ENCODE peak calls at places on chromosomes 4 and X, in four cellular contexts. One of them, this sample, is unnamed.

GRCh38 chr4:138310498-138310897 is 68.3 kb upstream of the SLC7A11 start:
- DNase-seq in HepG2: no peak
- DNase-seq in H1: no peak
- DNase-seq in GM12878: no peak
- DNase-seq in this sample: no peak

GRCh38 chr4:67638157-67638556 is 62.8 kb downstream of the UBA6 start:
- DNase-seq in H1: no peak
- DNase-seq in HepG2: no peak
- DNase-seq in GM12878: no peak
- DNase-seq in this sample: no peak

GRCh38 chrX:65148232-65148631 is 172.0 kb upstream of the ZC4H2 start:
- DNase-seq in GM12878: no peak
- DNase-seq in H1: no peak
- DNase-seq in HepG2: no peak
- DNase-seq in this sample: no peak

GRCh38 chr4:185280608-185281007 is 71.2 kb downstream of the SNX25 start:
- DNase-seq in HepG2: no peak
- DNase-seq in GM12878: no peak
- DNase-seq in H1: no peak
- DNase-seq in this sample: no peak

GRCh38 chr4:167234388-167234881 is at the start of gene SPOCK3:
- DNase-seq in GM12878: no peak
- DNase-seq in HepG2: no peak
- DNase-seq in H1: no peak
- DNase-seq in this sample: no peak

GRCh38 chr4:80138556-80139538 is 58.5 kb upstream of the PRDM8 start:
- DNase-seq in HepG2: no peak
- DNase-seq in H1: no peak
- DNase-seq in GM12878: peak
- DNase-seq in this sample: no peak

GRCh38 chr4:155799794-155800123 is 40.9 kb downstream of the GUCY1B1 start:
- DNase-seq in H1: no peak
- DNase-seq in GM12878: no peak
- DNase-seq in HepG2: no peak
- DNase-seq in this sample: no peak

GRCh38 chrX:138710866-138711331 is 618 bp downstream of the FGF13 start:
- DNase-seq in H1: peak
- DNase-seq in GM12878: no peak
- DNase-seq in HepG2: no peak
- DNase-seq in this sample: no peak

GRCh38 chr4:3168029-3168428 is 80.9 kb upstream of the MSANTD1 start:
- DNase-seq in GM12878: peak
- DNase-seq in H1: no peak
- DNase-seq in HepG2: no peak
- DNase-seq in this sample: peak

GRCh38 chrX:129875669-129876068 is 30.3 kb upstream of the UTP14A start:
- DNase-seq in HepG2: no peak
- DNase-seq in GM12878: no peak
- DNase-seq in H1: no peak
- DNase-seq in this sample: no peak

GRCh38 chrX:420496-421223 is 34.0 kb upstream of the PPP2R3B start:
- DNase-seq in H1: no peak
- DNase-seq in GM12878: no peak
- DNase-seq in HepG2: no peak
- DNase-seq in this sample: no peak

GRCh38 chrX:17792842-17793241 is 55.5 kb downstream of the SCML1 start:
- DNase-seq in HepG2: no peak
- DNase-seq in H1: no peak
- DNase-seq in GM12878: no peak
- DNase-seq in this sample: no peak

GRCh38 chr4:1464581-1465171 is 58.4 kb upstream of the NKX1-1 start:
- DNase-seq in H1: no peak
- DNase-seq in GM12878: no peak
- DNase-seq in HepG2: no peak
- DNase-seq in this sample: no peak

GRCh38 chrX:47539860-47540259 is 21.1 kb upstream of the ARAF start:
- DNase-seq in HepG2: no peak
- DNase-seq in GM12878: no peak
- DNase-seq in H1: no peak
- DNase-seq in this sample: no peak

GRCh38 chr4:188986271-188986689 is 847.0 kb downstream of the TRIML1 start:
- DNase-seq in GM12878: no peak
- DNase-seq in H1: no peak
- DNase-seq in HepG2: peak
- DNase-seq in this sample: no peak

GRCh38 chrX:56729152-56729557 is at the start of gene NBDY:
- DNase-seq in H1: peak
- DNase-seq in GM12878: no peak
- DNase-seq in HepG2: no peak
- DNase-seq in this sample: peak

GRCh38 chrX:110210417-110211139 is 107.3 kb downstream of the AMMECR1 start:
- DNase-seq in H1: no peak
- DNase-seq in HepG2: peak
- DNase-seq in GM12878: no peak
- DNase-seq in this sample: no peak

GRCh38 chr4:8838911-8839431 is 32.7 kb downstream of the HMX1 start:
- DNase-seq in H1: peak
- DNase-seq in HepG2: no peak
- DNase-seq in GM12878: no peak
- DNase-seq in this sample: no peak

GRCh38 chr4:90951037-90951436 is 823.8 kb downstream of the CCSER1 start:
- DNase-seq in GM12878: no peak
- DNase-seq in HepG2: peak
- DNase-seq in H1: no peak
- DNase-seq in this sample: no peak

GRCh38 chrX:150225756-150226155 is 137.4 kb upstream of the MAMLD1 start:
- DNase-seq in HepG2: no peak
- DNase-seq in GM12878: no peak
- DNase-seq in H1: no peak
- DNase-seq in this sample: no peak

GRCh38 chr4:152047451-152047850 is 286.6 kb upstream of the GATB start:
- DNase-seq in H1: no peak
- DNase-seq in HepG2: no peak
- DNase-seq in GM12878: no peak
- DNase-seq in this sample: no peak

GRCh38 chr4:152045397-152045780 is 284.6 kb upstream of the GATB start:
- DNase-seq in HepG2: no peak
- DNase-seq in H1: no peak
- DNase-seq in GM12878: no peak
- DNase-seq in this sample: no peak

GRCh38 chr4:152044341-152044740 is 283.5 kb upstream of the GATB start:
- DNase-seq in H1: no peak
- DNase-seq in GM12878: no peak
- DNase-seq in HepG2: no peak
- DNase-seq in this sample: no peak

GRCh38 chr4:152050098-152050497 is 289.3 kb upstream of the GATB start:
- DNase-seq in HepG2: no peak
- DNase-seq in H1: no peak
- DNase-seq in GM12878: no peak
- DNase-seq in this sample: no peak

DNA sequence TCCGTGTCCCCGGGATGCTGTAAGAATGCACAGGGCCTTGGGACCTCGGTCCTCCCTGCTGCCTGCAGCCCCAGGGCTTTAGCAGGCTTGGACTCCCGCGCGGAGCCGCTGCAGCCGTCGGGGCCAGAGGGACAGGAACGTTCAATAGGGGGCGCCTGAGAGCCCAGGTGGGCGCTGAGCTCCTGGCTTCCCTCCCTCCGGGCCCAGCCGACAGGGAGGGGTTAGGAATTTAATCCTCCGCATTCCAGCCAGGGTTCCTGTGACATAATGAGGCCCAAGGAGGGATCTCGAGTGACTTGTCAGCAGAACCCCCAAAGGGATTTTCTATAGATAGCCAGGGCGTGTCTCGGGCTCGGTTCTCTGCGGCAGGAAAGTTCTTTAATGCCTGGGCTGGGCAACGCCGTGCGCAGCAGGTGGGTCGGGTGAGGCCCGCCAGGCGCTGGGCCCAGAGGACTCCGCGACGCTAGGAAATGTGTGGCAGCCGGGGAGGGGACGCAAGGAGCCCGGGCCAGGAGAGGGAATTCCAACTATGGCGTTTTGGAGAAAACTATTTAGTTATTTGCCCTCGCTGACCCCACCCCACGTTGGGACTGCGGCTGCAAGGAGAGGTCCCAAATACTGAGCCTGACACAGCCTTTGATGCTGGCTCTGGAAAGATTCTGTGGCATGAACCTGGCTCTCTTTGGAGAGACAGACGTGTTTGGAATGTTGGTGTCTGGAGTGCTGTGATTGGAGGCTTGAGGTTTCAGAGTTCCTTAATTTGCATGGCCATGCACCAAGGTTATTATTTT is 285.2 kb upstream of the GATB start:
- DNase-seq in HepG2: peak
- DNase-seq in H1: peak
- DNase-seq in GM12878: no peak
- DNase-seq in this sample: peak
- H3K4me3 ChIP-seq in HepG2: no peak
- H3K4me3 ChIP-seq in H1: peak
- H3K4me3 ChIP-seq in GM12878: no peak
- H3K4me3 ChIP-seq in this sample: peak

DNA sequence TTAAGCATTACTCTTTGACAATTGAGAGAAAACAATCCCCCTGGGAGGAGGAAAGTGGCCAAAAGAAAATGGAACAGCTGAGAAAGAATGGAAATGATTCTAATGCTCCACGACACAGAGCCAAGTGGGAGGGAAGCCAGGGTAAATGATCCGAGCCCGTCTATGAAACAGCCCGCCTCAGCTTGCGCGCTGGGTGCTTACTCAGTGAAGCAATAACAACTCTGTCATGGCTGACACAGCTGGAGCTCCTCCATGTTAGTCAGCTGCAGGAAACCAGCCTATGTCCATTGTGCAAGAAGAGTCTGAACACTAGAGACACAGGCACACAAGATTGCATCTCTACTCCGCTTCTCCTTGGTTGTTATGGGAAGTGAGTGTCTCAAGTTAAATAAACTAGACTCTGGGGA is 19.3 kb downstream of the NOA1 start:
- DNase-seq in HepG2: no peak
- DNase-seq in GM12878: no peak
- DNase-seq in H1: no peak
- DNase-seq in this sample: no peak
- H3K9ac ChIP-seq in HepG2: no peak
- H3K9ac ChIP-seq in GM12878: no peak
- H3K9ac ChIP-seq in H1: no peak
- H3K9ac ChIP-seq in this sample: no peak

GRCh38 chr4:153014460-153014859 is 78.3 kb downstream of the FHDC1 start:
- DNase-seq in HepG2: no peak
- DNase-seq in GM12878: no peak
- DNase-seq in H1: no peak
- DNase-seq in this sample: no peak
- TF ChIP-seq SUZ12 in HepG2: no peak
- TF ChIP-seq SUZ12 in GM12878: no peak
- TF ChIP-seq SUZ12 in H1: no peak
- TF ChIP-seq SUZ12 in this sample: no peak

GRCh38 chr4:33924239-33924638 is 2320.1 kb downstream of the ARAP2 start:
- DNase-seq in HepG2: no peak
- DNase-seq in H1: no peak
- DNase-seq in GM12878: no peak
- DNase-seq in this sample: no peak
- H3K4me3 ChIP-seq in HepG2: no peak
- H3K4me3 ChIP-seq in H1: no peak
- H3K4me3 ChIP-seq in GM12878: no peak
- H3K4me3 ChIP-seq in this sample: no peak

GRCh38 chr4:89468632-89469031 is 161.0 kb upstream of the GPRIN3 start:
- DNase-seq in HepG2: no peak
- DNase-seq in H1: no peak
- DNase-seq in GM12878: no peak
- DNase-seq in this sample: no peak
- H3K9ac ChIP-seq in HepG2: no peak
- H3K9ac ChIP-seq in H1: no peak
- H3K9ac ChIP-seq in GM12878: no peak
- H3K9ac ChIP-seq in this sample: no peak

DNA sequence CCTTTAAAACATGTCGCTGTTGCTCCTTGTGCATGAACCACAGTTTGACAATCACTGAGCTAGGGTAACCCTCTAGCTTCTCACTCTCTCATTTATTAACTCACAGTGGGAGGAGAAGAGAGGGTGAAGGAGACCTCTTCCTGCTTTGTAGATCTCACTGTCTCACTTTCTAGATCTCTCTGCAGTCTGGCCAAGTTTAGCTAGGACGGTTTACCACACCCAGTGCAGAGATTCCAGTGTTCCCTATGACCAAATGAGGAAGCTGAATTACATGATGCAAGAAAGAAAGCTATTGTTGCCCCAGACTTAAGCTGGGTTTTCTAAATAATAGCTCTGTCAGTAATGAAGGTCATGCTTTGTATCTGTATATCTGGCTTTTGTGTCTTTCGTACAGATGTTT is 582.5 kb downstream of the FSTL5 start:
- DNase-seq in H1: no peak
- DNase-seq in HepG2: no peak
- DNase-seq in GM12878: peak
- DNase-seq in this sample: no peak
- TF ChIP-seq SUZ12 in H1: no peak
- TF ChIP-seq SUZ12 in HepG2: no peak
- TF ChIP-seq SUZ12 in GM12878: no peak
- TF ChIP-seq SUZ12 in this sample: no peak

GRCh38 chr4:113967687-113968086 is 11.8 kb downstream of the ARSJ start:
- DNase-seq in HepG2: no peak
- DNase-seq in H1: no peak
- DNase-seq in GM12878: no peak
- DNase-seq in this sample: no peak

GRCh38 chr4:113971706-113972360 is 7.6 kb downstream of the ARSJ start:
- DNase-seq in HepG2: no peak
- DNase-seq in GM12878: no peak
- DNase-seq in H1: no peak
- DNase-seq in this sample: no peak

GRCh38 chr4:113972781-113973180 is 6.7 kb downstream of the ARSJ start:
- DNase-seq in H1: no peak
- DNase-seq in GM12878: no peak
- DNase-seq in HepG2: no peak
- DNase-seq in this sample: no peak

GRCh38 chr4:113969935-113970334 is 9.5 kb downstream of the ARSJ start:
- DNase-seq in GM12878: no peak
- DNase-seq in H1: no peak
- DNase-seq in HepG2: no peak
- DNase-seq in this sample: no peak

DNA sequence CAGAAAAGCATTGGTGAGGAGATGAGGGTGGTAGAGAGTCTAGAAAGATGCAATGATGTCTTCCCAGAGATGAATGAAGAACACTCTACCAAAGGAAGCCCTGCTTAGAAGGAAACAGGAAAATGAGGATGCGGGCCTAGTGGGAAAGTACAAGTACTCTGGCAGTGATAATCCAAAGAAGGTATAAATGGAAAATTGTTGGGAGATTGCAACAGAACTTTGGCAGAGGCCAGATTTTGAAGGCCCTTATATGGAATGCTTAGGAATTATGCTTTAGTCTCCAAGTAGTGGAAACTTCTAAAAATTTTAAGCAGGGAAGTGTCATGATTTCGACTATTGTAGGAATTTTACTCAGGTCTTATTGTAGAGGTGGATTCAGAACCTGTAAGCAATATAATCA is 11.0 kb downstream of the ARSJ start:
- DNase-seq in GM12878: no peak
- DNase-seq in H1: no peak
- DNase-seq in HepG2: no peak
- DNase-seq in this sample: no peak
- H3K4me3 ChIP-seq in GM12878: no peak
- H3K4me3 ChIP-seq in H1: no peak
- H3K4me3 ChIP-seq in HepG2: no peak
- H3K4me3 ChIP-seq in this sample: no peak